ENCODE peak calls at places on chromosomes 1 and 21, in six cellular contexts. One of them, this sample, is unnamed.

GRCh38 chr1:57079454-57080157 is 113.8 kb upstream of the C8B start:
- DNase-seq in activated T-helper 1 cell treated with Interleukin-2 at 50 U/mL for 16 hours: no peak
- DNase-seq in DMS153: no peak
- DNase-seq in iPS-NIHi11: peak
- DNase-seq in hippocampal formation: no peak
- DNase-seq in colonic mucosa: no peak
- DNase-seq in this sample: no peak

GRCh38 chr1:84386716-84387479 is 11.4 kb upstream of the DNASE2B start:
- DNase-seq in activated T-helper 1 cell treated with Interleukin-2 at 50 U/mL for 16 hours: no peak
- DNase-seq in DMS153: no peak
- DNase-seq in iPS-NIHi11: no peak
- DNase-seq in hippocampal formation: no peak
- DNase-seq in colonic mucosa: no peak
- DNase-seq in this sample: no peak

GRCh38 chr21:17784604-17785402 is 34.4 kb downstream of the C21orf91 start:
- DNase-seq in activated T-helper 1 cell treated with Interleukin-2 at 50 U/mL for 16 hours: no peak
- DNase-seq in DMS153: no peak
- DNase-seq in iPS-NIHi11: no peak
- DNase-seq in hippocampal formation: no peak
- DNase-seq in colonic mucosa: no peak
- DNase-seq in this sample: no peak

GRCh38 chr1:20787775-20788488 is 825 bp upstream of the HP1BP3 start:
- DNase-seq in activated T-helper 1 cell treated with Interleukin-2 at 50 U/mL for 16 hours: no peak
- DNase-seq in DMS153: no peak
- DNase-seq in iPS-NIHi11: peak
- DNase-seq in hippocampal formation: no peak
- DNase-seq in colonic mucosa: peak
- DNase-seq in this sample: no peak

GRCh38 chr21:33578959-33579542 is 9.4 kb downstream of the DONSON start:
- DNase-seq in activated T-helper 1 cell treated with Interleukin-2 at 50 U/mL for 16 hours: no peak
- DNase-seq in DMS153: no peak
- DNase-seq in iPS-NIHi11: no peak
- DNase-seq in hippocampal formation: no peak
- DNase-seq in colonic mucosa: no peak
- DNase-seq in this sample: no peak

GRCh38 chr1:18849252-18849651 is 10.2 kb downstream of the TAS1R2 start:
- DNase-seq in activated T-helper 1 cell treated with Interleukin-2 at 50 U/mL for 16 hours: no peak
- DNase-seq in DMS153: no peak
- DNase-seq in iPS-NIHi11: no peak
- DNase-seq in hippocampal formation: no peak
- DNase-seq in colonic mucosa: no peak
- DNase-seq in this sample: no peak

GRCh38 chr1:190551638-190552037 is 74.0 kb upstream of the BRINP3 start:
- DNase-seq in activated T-helper 1 cell treated with Interleukin-2 at 50 U/mL for 16 hours: no peak
- DNase-seq in DMS153: no peak
- DNase-seq in iPS-NIHi11: no peak
- DNase-seq in hippocampal formation: no peak
- DNase-seq in colonic mucosa: no peak
- DNase-seq in this sample: no peak

GRCh38 chr1:95716550-95716949 is 482.5 kb downstream of the RWDD3 start:
- DNase-seq in activated T-helper 1 cell treated with Interleukin-2 at 50 U/mL for 16 hours: no peak
- DNase-seq in DMS153: no peak
- DNase-seq in iPS-NIHi11: no peak
- DNase-seq in hippocampal formation: no peak
- DNase-seq in colonic mucosa: no peak
- DNase-seq in this sample: no peak

GRCh38 chr1:158864595-158864994 is 33.4 kb downstream of the MNDA start:
- DNase-seq in activated T-helper 1 cell treated with Interleukin-2 at 50 U/mL for 16 hours: no peak
- DNase-seq in DMS153: no peak
- DNase-seq in iPS-NIHi11: no peak
- DNase-seq in hippocampal formation: no peak
- DNase-seq in colonic mucosa: no peak
- DNase-seq in this sample: no peak

GRCh38 chr1:233489436-233489835 is 124.5 kb upstream of the KCNK1 start:
- DNase-seq in activated T-helper 1 cell treated with Interleukin-2 at 50 U/mL for 16 hours: no peak
- DNase-seq in DMS153: no peak
- DNase-seq in iPS-NIHi11: no peak
- DNase-seq in hippocampal formation: no peak
- DNase-seq in colonic mucosa: no peak
- DNase-seq in this sample: no peak

GRCh38 chr1:1990222-1990621 is 13.4 kb downstream of the CFAP74 start:
- DNase-seq in activated T-helper 1 cell treated with Interleukin-2 at 50 U/mL for 16 hours: no peak
- DNase-seq in DMS153: no peak
- DNase-seq in iPS-NIHi11: peak
- DNase-seq in hippocampal formation: no peak
- DNase-seq in colonic mucosa: no peak
- DNase-seq in this sample: no peak

GRCh38 chr1:42723511-42723910 is 16.5 kb downstream of the CLDN19 start:
- DNase-seq in activated T-helper 1 cell treated with Interleukin-2 at 50 U/mL for 16 hours: no peak
- DNase-seq in DMS153: no peak
- DNase-seq in iPS-NIHi11: no peak
- DNase-seq in hippocampal formation: no peak
- DNase-seq in colonic mucosa: no peak
- DNase-seq in this sample: no peak

GRCh38 chr1:44061857-44062256 is 30.6 kb upstream of the SLC6A9 start:
- DNase-seq in activated T-helper 1 cell treated with Interleukin-2 at 50 U/mL for 16 hours: no peak
- DNase-seq in DMS153: no peak
- DNase-seq in iPS-NIHi11: no peak
- DNase-seq in hippocampal formation: no peak
- DNase-seq in colonic mucosa: no peak
- DNase-seq in this sample: no peak

GRCh38 chr1:85244271-85245053 is 15.0 kb downstream of the C1orf52 start:
- DNase-seq in activated T-helper 1 cell treated with Interleukin-2 at 50 U/mL for 16 hours: no peak
- DNase-seq in DMS153: no peak
- DNase-seq in iPS-NIHi11: no peak
- DNase-seq in hippocampal formation: no peak
- DNase-seq in colonic mucosa: no peak
- DNase-seq in this sample: no peak

GRCh38 chr1:113253187-113253966 is 136.9 kb upstream of the MAGI3 start:
- DNase-seq in activated T-helper 1 cell treated with Interleukin-2 at 50 U/mL for 16 hours: no peak
- DNase-seq in DMS153: no peak
- DNase-seq in iPS-NIHi11: no peak
- DNase-seq in hippocampal formation: no peak
- DNase-seq in colonic mucosa: peak
- DNase-seq in this sample: no peak

GRCh38 chr1:221824025-221824424 is 82.1 kb upstream of the DUSP10 start:
- DNase-seq in activated T-helper 1 cell treated with Interleukin-2 at 50 U/mL for 16 hours: no peak
- DNase-seq in DMS153: no peak
- DNase-seq in iPS-NIHi11: no peak
- DNase-seq in hippocampal formation: no peak
- DNase-seq in colonic mucosa: no peak
- DNase-seq in this sample: no peak

GRCh38 chr1:182149411-182149965 is 88.0 kb upstream of the ZNF648 start:
- DNase-seq in activated T-helper 1 cell treated with Interleukin-2 at 50 U/mL for 16 hours: no peak
- DNase-seq in DMS153: peak
- DNase-seq in iPS-NIHi11: no peak
- DNase-seq in hippocampal formation: no peak
- DNase-seq in colonic mucosa: no peak
- DNase-seq in this sample: peak

GRCh38 chr1:207646891-207647290 is 2.0 kb downstream of the CR1L start:
- DNase-seq in activated T-helper 1 cell treated with Interleukin-2 at 50 U/mL for 16 hours: no peak
- DNase-seq in DMS153: peak
- DNase-seq in iPS-NIHi11: no peak
- DNase-seq in hippocampal formation: no peak
- DNase-seq in colonic mucosa: no peak
- DNase-seq in this sample: no peak

GRCh38 chr21:46616656-46617055 is 11.8 kb upstream of the S100B start:
- DNase-seq in activated T-helper 1 cell treated with Interleukin-2 at 50 U/mL for 16 hours: no peak
- DNase-seq in DMS153: no peak
- DNase-seq in iPS-NIHi11: no peak
- DNase-seq in hippocampal formation: no peak
- DNase-seq in colonic mucosa: no peak
- DNase-seq in this sample: no peak

GRCh38 chr1:197674286-197674685 is 101.0 kb downstream of the DENND1B start:
- DNase-seq in activated T-helper 1 cell treated with Interleukin-2 at 50 U/mL for 16 hours: no peak
- DNase-seq in DMS153: no peak
- DNase-seq in iPS-NIHi11: peak
- DNase-seq in hippocampal formation: no peak
- DNase-seq in colonic mucosa: no peak
- DNase-seq in this sample: no peak

GRCh38 chr1:6111991-6112689 is 66.5 kb downstream of the KCNAB2 start:
- DNase-seq in activated T-helper 1 cell treated with Interleukin-2 at 50 U/mL for 16 hours: no peak
- DNase-seq in DMS153: no peak
- DNase-seq in iPS-NIHi11: no peak
- DNase-seq in hippocampal formation: no peak
- DNase-seq in colonic mucosa: no peak
- DNase-seq in this sample: peak

GRCh38 chr1:188590641-188591040 is 1761.9 kb downstream of the PLA2G4A start:
- DNase-seq in activated T-helper 1 cell treated with Interleukin-2 at 50 U/mL for 16 hours: no peak
- DNase-seq in DMS153: no peak
- DNase-seq in iPS-NIHi11: no peak
- DNase-seq in hippocampal formation: no peak
- DNase-seq in colonic mucosa: no peak
- DNase-seq in this sample: no peak

GRCh38 chr1:106831511-106831910 is 225.0 kb upstream of the PRMT6 start:
- DNase-seq in activated T-helper 1 cell treated with Interleukin-2 at 50 U/mL for 16 hours: no peak
- DNase-seq in DMS153: no peak
- DNase-seq in iPS-NIHi11: no peak
- DNase-seq in hippocampal formation: no peak
- DNase-seq in colonic mucosa: no peak
- DNase-seq in this sample: no peak

This sample was measured in Right ventricle myocardium superior.